ENCODE peak calls at places on chromosomes 13 and 19, in five cellular contexts. M is T1000, W is AG09319, O is heart right ventricle, G is NCI-H510A treated with DMSO at 0.1 percent for 48 hours. R is an unnamed sample.
A peak's percentile ranks its signal among the peaks of the same experiment; 100 is the strongest.

GRCh38 chr19:15154002-15154612 is 46.7 kb downstream of the NOTCH3 start:
- DNase-seq in M (no peak), G (peak; percentile 29), W (no peak), O (no peak), R (no peak)

GRCh38 chr13:27487776-27488175 is 37.4 kb upstream of the MTIF3 start:
- DNase-seq in M (no peak), O (no peak), W (no peak), G (no peak), R (no peak)

GRCh38 chr13:35771898-35772297 is 295.4 kb upstream of the MAB21L1 start:
- DNase-seq in M (no peak), W (peak; percentile 37), O (no peak), G (no peak), R (no peak)

GRCh38 chr13:31038834-31039552 is 106.5 kb downstream of the TEX26 start:
- DNase-seq in M (no peak), O (no peak), W (no peak), G (no peak), R (no peak)

GRCh38 chr13:98927954-98928927 is 49.6 kb downstream of the DOCK9 start:
- DNase-seq in M (no peak), W (peak; percentile 77), O (no peak), G (no peak), R (peak; percentile 67)

GRCh38 chr19:2475018-2475701 is 767 bp upstream of the GADD45B start:
- DNase-seq in W (no peak), O (peak; percentile 62), M (no peak), G (no peak), R (no peak)

GRCh38 chr19:58182577-58182988 is 278 bp upstream of the ZNF274 start:
- DNase-seq in G (no peak), M (no peak), O (peak; percentile 89), W (no peak), R (no peak)

GRCh38 chr13:111319998-111320911 is at the start of gene TEX29:
- DNase-seq in M (no peak), O (no peak), G (no peak), W (no peak), R (no peak)

GRCh38 chr13:110415669-110416068 is 108.6 kb downstream of the COL4A2 start:
- DNase-seq in M (no peak), O (no peak), G (no peak), W (no peak), R (no peak)

GRCh38 chr13:31476266-31476665 is 263.1 kb upstream of the RXFP2 start:
- DNase-seq in G (no peak), W (peak; percentile 15), O (no peak), M (no peak), R (no peak)

GRCh38 chr13:25752957-25753540 is 298.8 kb downstream of the SHISA2 start:
- DNase-seq in W (peak; percentile 22), O (peak; percentile 32), M (no peak), G (peak; percentile 18), R (peak; percentile 80)

GRCh38 chr13:35474551-35474950 is 1.9 kb downstream of the MAB21L1 start:
- DNase-seq in M (no peak), W (no peak), G (no peak), O (no peak), R (no peak)

GRCh38 chr19:44552324-44552723 is 22.8 kb upstream of the CEACAM20 start:
- DNase-seq in G (no peak), M (no peak), W (no peak), O (peak; percentile 17), R (peak; percentile 42)

GRCh38 chr13:50421457-50422130 is 406.4 kb downstream of the KCNRG start:
- DNase-seq in M (no peak), G (no peak), W (no peak), O (no peak), R (no peak)

GRCh38 chr13:89695343-89696257 is 1651.9 kb upstream of the MIR17HG start:
- DNase-seq in O (no peak), M (peak; percentile 13), G (peak; percentile 66), W (peak; percentile 0), R (no peak)

GRCh38 chr13:99507054-99507453 is 5.8 kb downstream of the TM9SF2 start:
- DNase-seq in W (no peak), O (no peak), G (no peak), M (no peak), R (no peak)

GRCh38 chr13:48888613-48889012 is 87.1 kb upstream of the FNDC3A start:
- DNase-seq in W (no peak), O (no peak), G (no peak), M (no peak), R (no peak)

GRCh38 chr19:44684892-44685847 is 13.8 kb upstream of the CEACAM16 start:
- DNase-seq in G (no peak), W (peak; percentile 75), O (peak; percentile 40), M (peak; percentile 37), R (peak; percentile 79)

GRCh38 chr19:41957838-41958366 is 1.2 kb downstream of the RABAC1 start:
- DNase-seq in W (peak; percentile 56), O (peak; percentile 54), G (peak; percentile 94), M (peak; percentile 16), R (peak; percentile 72)

GRCh38 chr13:33678906-33679657 is 138.9 kb upstream of the RFC3 start:
- DNase-seq in W (peak; percentile 80), O (peak; percentile 36), M (no peak), G (peak; percentile 8), R (peak; percentile 72)

GRCh38 chr19:12802267-12803106 is 618 bp downstream of the THSD8 start:
- DNase-seq in M (no peak), W (no peak), G (no peak), O (no peak), R (no peak)

GRCh38 chr19:58001895-58002369 is 688 bp downstream of the ZNF606 start:
- DNase-seq in M (peak; percentile 1), O (no peak), G (no peak), W (no peak), R (no peak)

R was measured in right atrium auricular region.